ENCODE peak calls at places on chromosomes 2 and 18, in six cellular contexts. W is tibial artery, L is HFF-Myc, Y is cardiac muscle cell, K is A549, X is lung. N is an unnamed sample.
A peak's percentile ranks its signal among the peaks of the same experiment; 100 is the strongest.

GRCh38 chr2:174046172-174046571 is 81.0 kb upstream of the SP3 start:
- DNase-seq in Y (no peak), L (no peak), W (no peak), X (no peak), K (no peak), N (no peak)

GRCh38 chr2:144645055-144645778 is 125.3 kb upstream of the ZEB2 start:
- DNase-seq in Y (no peak), L (peak; percentile 25), X (no peak), K (no peak), W (no peak), N (no peak)

GRCh38 chr18:38759457-38759856 is 1193.9 kb upstream of the CELF4 start:
- DNase-seq in K (no peak), X (no peak), Y (no peak), L (no peak), W (no peak), N (no peak)

GRCh38 chr18:50686409-50686808 is 126.5 kb downstream of the MAPK4 start:
- DNase-seq in X (no peak), L (no peak), K (no peak), W (no peak), Y (no peak), N (no peak)

GRCh38 chr2:180376076-180376475 is 369.0 kb upstream of the CWC22 start:
- DNase-seq in X (no peak), W (no peak), Y (peak; percentile 51), K (no peak), L (no peak), N (no peak)

GRCh38 chr2:109066917-109067828 is 61.8 kb upstream of the SH3RF3 start:
- DNase-seq in W (no peak), L (no peak), X (no peak), Y (no peak), K (no peak), N (no peak)

GRCh38 chr2:106582431-106583143 is 95.4 kb downstream of the CD8B2 start:
- DNase-seq in X (peak; percentile 76), Y (peak; percentile 89), K (peak; percentile 84), W (peak; percentile 86), L (peak; percentile 71), N (peak; percentile 71)

GRCh38 chr18:1047406-1047805 is 142.7 kb downstream of the ADCYAP1 start:
- DNase-seq in K (no peak), W (no peak), L (peak; percentile 14), X (no peak), Y (peak; percentile 19), N (no peak)

GRCh38 chr2:172826522-172826921 is 90.9 kb downstream of the RAPGEF4 start:
- DNase-seq in K (no peak), L (no peak), X (no peak), W (no peak), Y (no peak), N (no peak)

GRCh38 chr2:135960598-135961551 is 24.6 kb downstream of the DARS1 start:
- DNase-seq in X (no peak), Y (peak; percentile 55), L (no peak), K (no peak), W (no peak), N (no peak)

GRCh38 chr2:233982421-233983121 is 65.4 kb downstream of the TRPM8 start:
- DNase-seq in Y (peak; percentile 74), W (no peak), X (no peak), K (no peak), L (peak; percentile 75), N (no peak)

GRCh38 chr2:216217904-216218260 is 108.7 kb downstream of the XRCC5 start:
- DNase-seq in X (no peak), K (no peak), L (no peak), Y (no peak), W (no peak), N (no peak)

GRCh38 chr2:234635284-234635683 is 138.4 kb upstream of the ARL4C start:
- DNase-seq in X (no peak), L (no peak), Y (no peak), K (no peak), W (no peak), N (no peak)

GRCh38 chr2:25443766-25444165 is 102.0 kb upstream of the DNMT3A start:
- DNase-seq in Y (no peak), L (no peak), K (no peak), W (no peak), X (no peak), N (no peak)

GRCh38 chr2:233468746-233469110 is 97.9 kb downstream of the USP40 start:
- DNase-seq in X (no peak), Y (no peak), W (peak; percentile 48), K (no peak), L (no peak), N (no peak)

GRCh38 chr2:39568116-39568515 is 97.6 kb upstream of the TMEM178A start:
- DNase-seq in L (no peak), X (no peak), W (no peak), Y (no peak), K (no peak), N (no peak)

GRCh38 chr18:68244786-68245185 is 470.1 kb downstream of the TMX3 start:
- DNase-seq in W (no peak), L (no peak), X (no peak), Y (peak; percentile 29), K (no peak), N (no peak)

GRCh38 chr2:172088245-172089004 is 3.1 kb downstream of the DLX1 start:
- DNase-seq in Y (no peak), K (no peak), W (no peak), X (no peak), L (no peak), N (no peak)

GRCh38 chr18:59686260-59686659 is 11.0 kb downstream of the CCBE1 start:
- DNase-seq in W (no peak), Y (no peak), K (no peak), X (no peak), L (no peak), N (no peak)

GRCh38 chr18:30132959-30133358 is 909.6 kb downstream of the DSC3 start:
- DNase-seq in X (no peak), W (no peak), K (no peak), L (no peak), Y (peak; percentile 2), N (no peak)

GRCh38 chr2:42808301-42808700 is 15.9 kb upstream of the HAAO start:
- DNase-seq in Y (no peak), W (no peak), K (no peak), L (no peak), X (no peak), N (no peak)

GRCh38 chr2:42810971-42811865 is 18.8 kb upstream of the HAAO start:
- DNase-seq in L (no peak), X (peak; percentile 50), K (peak; percentile 32), W (peak; percentile 88), Y (peak; percentile 86), N (peak; percentile 49)

GRCh38 chr2:42809876-42810125 is 17.4 kb upstream of the HAAO start:
- DNase-seq in X (peak; percentile 86), Y (peak; percentile 93), K (peak; percentile 80), W (peak; percentile 92), L (no peak), N (peak; percentile 73)

GRCh38 chr2:42809131-42809875 is 16.9 kb upstream of the HAAO start:
- DNase-seq in W (no peak), L (no peak), X (peak; percentile 68), Y (no peak), K (no peak), N (no peak)

DNA sequence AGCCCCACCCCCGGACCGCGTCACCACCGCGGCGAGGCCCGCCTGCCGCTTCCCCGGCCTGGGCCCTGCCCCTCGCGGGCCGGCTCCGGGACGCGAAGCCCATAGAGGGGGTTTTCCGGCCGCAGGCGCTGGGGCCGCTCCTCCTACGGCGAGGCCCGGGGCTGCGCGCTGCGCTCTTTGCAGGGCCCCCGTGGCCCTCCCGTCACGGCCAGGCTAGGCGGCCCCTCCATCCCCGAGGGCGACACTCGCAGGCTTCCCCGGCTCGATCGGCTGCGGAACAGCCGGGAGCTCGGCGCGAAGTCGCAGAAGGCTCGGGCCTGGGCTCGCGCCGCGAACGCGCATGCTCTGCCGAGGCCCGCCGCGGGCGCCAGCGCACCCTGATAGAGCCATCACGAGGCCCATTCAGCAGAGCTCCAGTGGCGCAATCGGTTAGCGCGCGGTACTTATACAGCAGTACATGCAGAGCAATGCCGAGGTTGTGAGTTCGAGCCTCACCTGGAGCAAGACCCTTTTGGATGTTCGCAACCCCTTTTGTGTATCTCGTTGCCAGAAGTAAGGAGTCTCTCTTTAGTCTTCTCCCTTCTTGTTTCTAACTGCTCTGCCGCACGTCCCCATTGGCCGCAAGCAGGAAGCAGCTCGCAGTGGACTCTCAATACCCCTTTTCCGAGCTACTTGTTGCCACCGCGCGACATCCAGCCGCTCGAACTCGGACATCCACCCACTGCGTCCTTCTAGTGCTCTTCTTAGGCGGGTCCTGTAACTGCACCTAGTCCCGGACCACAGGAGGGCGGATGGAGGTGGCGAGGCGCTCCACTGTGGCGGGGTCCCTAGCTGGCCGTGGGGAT is 18.0 kb upstream of the HAAO start:
- DNase-seq in K (peak; percentile 92), L (peak; percentile 92), W (peak; percentile 98), X (peak; percentile 94), Y (peak; percentile 98), N (peak; percentile 97)
- TF ChIP-seq CTCF in K (peak; percentile 3), L (no peak), W (no peak), X (no peak), Y (no peak), N (no peak)

GRCh38 chr18:42087876-42088275 is 132.8 kb downstream of the PIK3C3 start:
- DNase-seq in L (no peak), W (no peak), K (no peak), Y (no peak), X (no peak), N (no peak)
- TF ChIP-seq CTCF in L (no peak), W (no peak), K (no peak), Y (no peak), X (no peak), N (no peak)

DNA sequence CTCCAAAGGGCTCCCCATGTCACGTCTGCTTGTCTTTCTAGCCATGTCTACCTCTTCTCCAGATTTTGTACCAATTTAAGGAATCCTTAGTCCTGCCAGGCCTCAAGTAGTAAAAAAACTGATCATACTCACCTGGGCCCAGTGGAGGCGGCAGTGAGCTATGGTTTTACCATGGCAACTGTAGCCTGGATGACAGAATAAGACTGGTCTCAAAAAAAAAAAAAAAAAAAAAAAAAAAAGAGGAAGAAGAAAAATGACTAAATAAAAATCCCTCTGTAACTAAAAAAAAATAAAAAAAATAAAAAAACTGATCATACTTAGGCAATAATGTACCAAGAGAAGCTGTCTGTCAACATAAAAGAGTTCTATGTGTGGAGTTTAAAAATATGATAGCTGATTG is 221.6 kb downstream of the NR4A2 start:
- DNase-seq in L (no peak), X (no peak), K (no peak), W (no peak), Y (no peak), N (peak; percentile 46)
- TF ChIP-seq CTCF in L (no peak), X (no peak), K (no peak), W (no peak), Y (no peak), N (no peak)

DNA sequence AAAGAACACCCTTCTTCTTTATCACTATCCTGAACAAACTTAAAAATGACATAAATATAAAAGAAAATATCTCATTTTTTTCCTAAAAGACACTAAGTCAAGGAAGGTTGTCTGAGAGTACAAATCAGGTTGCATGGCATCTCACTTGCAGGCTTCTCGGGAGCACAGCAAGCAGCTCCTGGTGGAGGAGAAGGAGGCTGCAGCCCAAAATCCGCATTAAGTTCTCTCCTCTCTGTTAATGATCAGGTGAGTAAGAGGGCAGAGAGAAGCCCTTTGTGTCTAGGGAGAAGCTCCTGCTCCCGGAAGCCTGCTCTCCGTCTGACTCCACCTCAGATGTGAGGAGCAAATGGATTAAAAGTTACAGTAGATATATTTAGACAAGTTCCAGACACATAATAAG is 35.0 kb upstream of the DOK6 start:
- DNase-seq in X (no peak), L (no peak), W (no peak), K (no peak), Y (no peak), N (no peak)
- TF ChIP-seq CTCF in X (no peak), L (no peak), W (no peak), K (no peak), Y (no peak), N (no peak)